ENCODE peak calls at places on chromosomes 4 and X, in four cellular contexts. J is IMR-90, N is H9, R is H1. D is an unnamed sample.

GRCh38 chr4:61275214-61275613 is 75.1 kb downstream of the ADGRL3 start:
- DNase-seq in J (no peak), N (no peak), R (no peak), D (peak)

GRCh38 chr4:156103306-156103705 is 149.6 kb upstream of the CTSO start:
- DNase-seq in J (no peak), N (no peak), R (no peak), D (no peak)

GRCh38 chr4:14177987-14178386 is 550.5 kb upstream of the BOD1L1 start:
- DNase-seq in J (no peak), N (no peak), R (no peak), D (peak)

GRCh38 chr4:52036875-52037274 is 1.2 kb downstream of the SGCB start:
- DNase-seq in J (no peak), N (no peak), R (no peak), D (no peak)

GRCh38 chr4:15711762-15712161 is 8.9 kb downstream of the BST1 start:
- DNase-seq in J (no peak), N (no peak), R (no peak), D (no peak)

GRCh38 chr4:108830509-108831244 is 67.8 kb upstream of the ETNPPL start:
- DNase-seq in J (peak), N (no peak), R (no peak), D (peak)

GRCh38 chr4:20984011-20984836 is 284.0 kb downstream of the PACRGL start:
- DNase-seq in J (no peak), N (peak), R (peak), D (peak)

GRCh38 chr4:102318105-102318504 is 27.2 kb downstream of the SLC39A8 start:
- DNase-seq in J (no peak), N (no peak), R (no peak), D (no peak)

GRCh38 chrX:353566-354535 is 32.9 kb downstream of the PPP2R3B start:
- DNase-seq in J (no peak), N (no peak), R (no peak), D (no peak)

GRCh38 chr4:125155251-125155650 is 159.5 kb upstream of the FAT4 start:
- DNase-seq in J (no peak), N (no peak), R (no peak), D (no peak)

GRCh38 chrX:131827935-131828334 is 195.2 kb upstream of the STK26 start:
- DNase-seq in J (no peak), N (peak), R (no peak), D (peak)

GRCh38 chr4:139666735-139667266 is 1.2 kb downstream of the MGST2 start:
- DNase-seq in J (peak), N (no peak), R (no peak), D (no peak)

GRCh38 chrX:123871309-123871708 is 11.5 kb downstream of the XIAP start:
- DNase-seq in J (no peak), N (no peak), R (no peak), D (no peak)

GRCh38 chr4:168648929-168649328 is 152.1 kb downstream of the PALLD start:
- DNase-seq in J (peak), N (no peak), R (no peak), D (peak)

GRCh38 chrX:51955200-51955599 is 61.8 kb downstream of the MAGED1 start:
- DNase-seq in J (no peak), N (no peak), R (no peak), D (no peak)

GRCh38 chr4:186158021-186158859 is 33.1 kb upstream of the CYP4V2 start:
- DNase-seq in J (no peak), N (no peak), R (no peak), D (no peak)

GRCh38 chrX:11188664-11189063 is 77.5 kb downstream of the HCCS start:
- DNase-seq in J (peak), N (no peak), R (no peak), D (no peak)

GRCh38 chr4:32462944-32463343 is 1742.8 kb downstream of the PCDH7 start:
- DNase-seq in J (peak), N (peak), R (peak), D (peak)

GRCh38 chr4:137213372-137214173 is 318.7 kb downstream of the PCDH18 start:
- DNase-seq in J (peak), N (no peak), R (no peak), D (no peak)

GRCh38 chr4:3471098-3471760 is 8.1 kb downstream of the DOK7 start:
- DNase-seq in J (no peak), N (no peak), R (no peak), D (no peak)

GRCh38 chr4:2828758-2829181 is 14.9 kb upstream of the ADD1 start:
- DNase-seq in J (no peak), N (no peak), R (no peak), D (no peak)

GRCh38 chr4:169907705-169908104 is 118.5 kb downstream of the MFAP3L start:
- DNase-seq in J (no peak), N (no peak), R (no peak), D (no peak)

GRCh38 chr4:168248311-168248710 is 70.2 kb downstream of the DDX60 start:
- DNase-seq in J (no peak), N (no peak), R (no peak), D (no peak)

DNA sequence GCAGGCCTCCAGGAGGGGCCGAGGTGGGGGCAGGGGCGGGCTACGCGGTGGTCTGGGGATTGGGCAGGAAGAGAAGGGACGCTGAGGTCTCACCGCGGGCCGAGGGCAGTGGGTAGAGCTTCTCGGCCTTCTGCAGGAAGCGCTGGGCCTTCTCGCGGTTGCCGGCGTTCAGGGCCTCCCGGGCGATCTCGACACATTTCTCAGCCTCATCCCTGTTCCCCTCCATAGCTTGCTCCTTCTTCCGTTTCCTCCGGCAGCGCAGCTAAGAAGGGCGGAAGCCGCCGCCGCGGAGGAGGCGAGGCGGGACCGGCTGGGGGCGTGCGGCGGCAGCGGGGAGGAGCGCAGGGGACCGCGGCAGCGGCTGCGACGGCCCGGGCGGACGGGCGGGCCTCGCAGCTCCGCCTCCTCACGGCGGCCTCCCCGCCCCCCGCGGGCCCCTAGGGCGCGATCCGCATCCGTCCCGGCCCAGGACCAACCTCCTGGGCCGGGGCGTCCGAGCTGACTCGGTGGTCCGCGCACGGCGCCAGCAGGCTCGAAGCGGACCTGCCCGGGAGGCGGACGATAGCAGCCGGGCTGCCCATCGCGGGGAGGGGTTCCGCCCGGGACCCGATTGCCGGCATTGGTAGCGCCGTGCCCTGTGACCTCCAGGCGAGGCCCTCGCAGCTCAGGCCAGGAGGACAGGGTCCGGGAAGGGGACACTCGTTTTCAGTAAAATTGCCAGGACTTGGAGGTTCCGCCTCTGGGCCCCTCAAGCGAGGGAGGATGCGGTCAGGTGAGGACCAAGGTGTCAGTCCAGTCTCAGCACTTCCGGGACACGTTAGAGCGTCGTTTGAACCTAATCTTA is at the start of gene DNAJB14:
- DNase-seq in J (peak), N (peak), R (peak), D (peak)
- H2AK5ac ChIP-seq in J (peak), N (no peak), R (no peak), D (no peak)

GRCh38 chr4:7444731-7445130 is 10.0 kb upstream of the PSAPL1 start:
- DNase-seq in J (no peak), N (no peak), R (no peak), D (no peak)

GRCh38 chr4:7447236-7447635 is 12.5 kb upstream of the PSAPL1 start:
- DNase-seq in J (no peak), N (no peak), R (no peak), D (no peak)

GRCh38 chr4:7451434-7451789 is 16.7 kb upstream of the PSAPL1 start:
- DNase-seq in J (no peak), N (no peak), R (no peak), D (no peak)

GRCh38 chr4:7450775-7451433 is 16.2 kb upstream of the PSAPL1 start:
- DNase-seq in J (no peak), N (no peak), R (no peak), D (no peak)

DNA sequence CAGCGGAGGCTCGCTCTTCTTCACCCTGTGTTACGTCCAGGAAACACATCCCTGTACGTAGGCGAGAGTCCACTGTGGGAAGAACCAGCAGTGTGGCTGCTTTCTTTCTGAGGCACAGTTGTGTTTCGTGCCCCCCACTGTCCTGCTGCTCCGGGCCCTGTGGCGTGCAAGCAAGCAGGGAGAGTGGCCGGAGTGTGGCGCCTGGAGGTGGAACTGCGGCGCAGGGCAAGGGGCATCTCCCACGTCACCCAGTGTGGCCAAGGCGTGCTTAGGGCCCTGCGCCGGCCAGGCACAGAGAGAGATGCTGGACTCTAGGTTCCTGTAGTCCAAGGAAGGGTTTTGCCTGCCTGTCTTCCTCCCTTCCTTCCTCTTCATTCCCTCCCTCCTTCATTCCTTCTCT is 13.3 kb upstream of the PSAPL1 start:
- DNase-seq in J (no peak), N (no peak), R (no peak), D (no peak)
- H4K5ac ChIP-seq in J (no peak), N (no peak), R (no peak), D (no peak)

DNA sequence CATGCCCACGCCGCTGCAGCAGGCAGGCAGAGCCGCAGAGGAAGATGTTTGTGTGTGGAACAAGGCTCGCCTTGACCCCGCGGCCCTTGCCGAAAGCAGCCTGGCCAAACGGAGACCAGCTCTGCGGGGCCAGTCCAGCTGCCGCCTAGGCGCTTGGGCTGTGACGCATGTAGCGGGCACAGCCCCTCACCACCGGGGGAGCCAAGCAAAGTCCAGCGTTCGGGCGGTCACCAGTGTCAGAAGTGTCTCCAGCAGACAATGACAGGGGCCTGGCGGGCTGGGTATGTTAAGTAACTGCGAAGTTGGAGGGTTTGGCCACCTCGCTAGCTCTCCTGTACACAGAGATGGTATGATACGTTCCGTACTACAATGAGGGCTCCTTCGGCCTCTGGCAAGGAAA is 1.3 kb downstream of the AMER1 start:
- DNase-seq in J (peak), N (peak), R (peak), D (peak)
- H2AK5ac ChIP-seq in J (no peak), N (no peak), R (no peak), D (no peak)

DNA sequence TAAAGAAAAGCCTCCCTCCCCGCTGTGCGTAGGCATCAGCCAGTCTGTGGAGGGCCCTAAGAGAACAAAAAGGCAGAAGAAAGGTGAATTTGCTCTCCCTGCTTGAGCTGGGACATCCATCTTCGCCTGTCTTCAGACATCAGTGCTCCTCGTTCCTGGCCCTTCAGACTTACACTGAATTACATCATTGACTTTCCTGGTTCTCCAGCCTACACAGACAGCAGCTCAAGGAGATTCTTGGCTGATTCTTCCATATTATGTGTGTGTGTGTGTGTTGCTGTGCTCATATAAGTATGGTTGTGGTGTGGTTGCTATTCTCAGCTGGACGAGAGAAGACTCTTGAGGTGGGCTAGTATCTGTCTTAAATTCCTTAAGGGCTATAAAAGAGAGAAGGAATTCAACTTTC is 35.5 kb upstream of the CD99L2 start:
- DNase-seq in J (no peak), N (no peak), R (no peak), D (peak)
- H4K5ac ChIP-seq in J (no peak), N (no peak), R (no peak), D (no peak)

DNA sequence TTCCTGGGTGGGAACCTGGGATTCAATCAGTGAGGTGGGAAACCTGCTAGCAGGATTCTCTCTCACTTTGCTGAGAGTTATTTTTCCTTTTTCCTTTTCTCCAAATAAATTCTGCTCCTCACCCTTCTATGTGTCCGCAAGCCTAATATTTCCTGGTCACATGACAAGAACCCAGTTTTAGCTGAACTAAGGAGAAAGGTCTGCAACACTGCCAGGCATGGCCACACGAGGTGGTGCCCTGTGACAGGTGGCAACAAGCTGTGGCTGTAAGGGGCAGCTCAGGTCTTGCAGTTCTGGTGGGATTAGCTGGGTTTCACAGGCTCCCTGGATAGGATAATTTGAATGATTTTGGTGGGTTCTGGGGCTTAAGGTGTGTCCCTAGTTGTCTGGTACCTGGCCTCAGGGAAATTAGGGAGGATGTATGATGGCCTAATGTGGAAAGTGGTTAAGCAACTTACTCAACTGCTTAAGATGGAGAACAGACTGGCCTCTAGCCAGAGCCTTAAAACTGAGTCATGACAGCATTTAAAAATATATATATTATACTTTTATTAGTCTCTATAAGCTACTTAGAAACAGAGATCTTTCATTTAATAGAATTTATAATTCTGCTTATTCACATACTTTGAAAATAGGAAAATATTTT is 215.0 kb downstream of the IL15 start:
- DNase-seq in J (peak), N (no peak), R (no peak), D (no peak)
- H2AK5ac ChIP-seq in J (no peak), N (no peak), R (no peak), D (no peak)

GRCh38 chr4:144899393-144899792 is 198.6 kb downstream of the ANAPC10 start:
- DNase-seq in J (no peak), N (no peak), R (no peak), D (no peak)

GRCh38 chr4:144905286-144905685 is 192.7 kb downstream of the ANAPC10 start:
- DNase-seq in J (no peak), N (no peak), R (no peak), D (peak)

GRCh38 chr4:144906181-144906895 is 191.7 kb downstream of the ANAPC10 start:
- DNase-seq in J (peak), N (no peak), R (no peak), D (no peak)

GRCh38 chr4:144903953-144904711 is 193.9 kb downstream of the ANAPC10 start:
- DNase-seq in J (no peak), N (no peak), R (no peak), D (no peak)

DNA sequence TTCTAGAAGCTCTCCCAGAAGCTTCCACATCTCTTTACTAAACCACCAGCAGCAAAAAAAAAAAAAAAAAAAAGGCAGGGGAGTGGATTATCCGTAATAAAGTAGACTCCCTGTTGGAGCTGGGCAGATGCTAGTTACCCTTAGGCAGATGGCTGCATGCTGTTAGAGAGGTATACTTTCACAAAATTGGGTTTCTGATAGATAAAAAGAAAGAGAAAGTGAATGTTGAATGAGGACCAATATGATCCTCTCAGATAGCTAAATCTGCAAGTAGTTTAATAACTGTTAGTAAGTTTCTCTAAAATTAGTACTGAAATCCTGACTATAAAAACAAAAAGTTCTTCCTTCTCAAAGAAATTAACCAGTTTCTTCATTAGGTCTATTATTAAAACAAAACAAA is 195.4 kb downstream of the ANAPC10 start:
- DNase-seq in J (no peak), N (no peak), R (no peak), D (no peak)
- H4K5ac ChIP-seq in J (no peak), N (no peak), R (no peak), D (no peak)

GRCh38 chr4:78553526-78554060 is 2.0 kb downstream of the ANXA3 start:
- DNase-seq in J (no peak), N (no peak), R (no peak), D (no peak)
- H2AK5ac ChIP-seq in J (no peak), N (no peak), R (no peak), D (peak)

GRCh38 chr4:6069845-6070709 is 51.8 kb upstream of the C4orf50 start:
- DNase-seq in J (no peak), N (no peak), R (no peak), D (no peak)
- H4K5ac ChIP-seq in J (no peak), N (no peak), R (no peak), D (no peak)